ENCODE peak calls at places on chromosomes 1 and 21, in five cellular contexts. C is GM20000; H is progenitor cell of endocrine pancreas; J is CD8-positive, alpha-beta T cell; B is NCI-H2081. O is an unnamed sample.

GRCh38 chr1:29196863-29197589 is 15.3 kb upstream of the SRSF4 start:
- DNase-seq in B (no peak), H (no peak), C (no peak), J (no peak), O (no peak)

GRCh38 chr1:15028117-15028516 is 125.4 kb upstream of the TMEM51 start:
- DNase-seq in B (no peak), H (no peak), J (no peak), C (no peak), O (no peak)

GRCh38 chr1:10341062-10341600 is 57.7 kb upstream of the PGD start:
- DNase-seq in H (no peak), B (no peak), J (no peak), C (no peak), O (no peak)

GRCh38 chr1:232629250-232630046 is 485 bp downstream of the SIPA1L2 start:
- DNase-seq in J (peak), C (peak), H (peak), B (peak), O (no peak)

GRCh38 chr1:20717452-20718342 is at the start of gene KIF17:
- DNase-seq in H (peak), J (peak), C (peak), B (peak), O (peak)

GRCh38 chr1:109787211-109787844 is 23.6 kb upstream of the EPS8L3 start:
- DNase-seq in B (no peak), H (no peak), J (no peak), C (no peak), O (no peak)

GRCh38 chr1:18602533-18603211 is 28.0 kb upstream of the PAX7 start:
- DNase-seq in B (no peak), H (no peak), C (no peak), J (no peak), O (no peak)

GRCh38 chr1:198915327-198916231 is 276.7 kb downstream of the PTPRC start:
- DNase-seq in C (no peak), B (no peak), J (no peak), H (no peak), O (no peak)

GRCh38 chr1:204484948-204485347 is 9.7 kb downstream of the PIK3C2B start:
- DNase-seq in B (no peak), C (no peak), J (no peak), H (no peak), O (no peak)

GRCh38 chr1:111938123-111938522 is 51.3 kb downstream of the KCND3 start:
- DNase-seq in H (no peak), C (no peak), B (no peak), J (no peak), O (peak)

GRCh38 chr1:182147136-182147815 is 85.8 kb upstream of the ZNF648 start:
- DNase-seq in H (no peak), B (no peak), J (no peak), C (peak), O (no peak)

GRCh38 chr1:69258842-69259241 is 308.9 kb upstream of the LRRC7 start:
- DNase-seq in H (no peak), B (no peak), C (no peak), J (no peak), O (peak)

GRCh38 chr1:58548381-58548780 is 1.9 kb upstream of the OMA1 start:
- DNase-seq in B (no peak), H (no peak), J (no peak), C (no peak), O (no peak)

GRCh38 chr1:67618285-67619018 is 66.5 kb upstream of the GADD45A start:
- DNase-seq in H (no peak), B (no peak), J (no peak), C (no peak), O (no peak)

GRCh38 chr1:184419734-184420161 is 32.9 kb downstream of the C1orf21 start:
- DNase-seq in B (no peak), H (no peak), C (no peak), J (no peak), O (no peak)

GRCh38 chr1:41412748-41413147 is 51.5 kb downstream of the FOXO6 start:
- DNase-seq in J (no peak), C (no peak), H (no peak), B (no peak), O (peak)

GRCh38 chr1:208714356-208714755 is 470.2 kb upstream of the PLXNA2 start:
- DNase-seq in C (no peak), B (no peak), H (no peak), J (no peak), O (no peak)

GRCh38 chr1:243628476-243628907 is 221.6 kb downstream of the AKT3 start:
- DNase-seq in H (no peak), J (no peak), C (no peak), B (no peak), O (no peak)

GRCh38 chr1:32250893-32251716 is at the start of gene LCK:
- DNase-seq in B (no peak), C (peak), J (peak), H (no peak), O (no peak)

GRCh38 chr1:234607091-234608025 is 2.6 kb downstream of the IRF2BP2 start:
- DNase-seq in J (peak), C (no peak), H (no peak), B (peak), O (no peak)

GRCh38 chr21:26164311-26164710 is 6.3 kb downstream of the APP start:
- DNase-seq in H (no peak), J (no peak), C (no peak), B (no peak), O (no peak)

GRCh38 chr21:41861255-41861654 is 17.9 kb downstream of the PRDM15 start:
- DNase-seq in B (no peak), C (no peak), J (no peak), H (no peak), O (no peak)

GRCh38 chr1:118254483-118254882 is 69.5 kb upstream of the SPAG17 start:
- DNase-seq in J (no peak), B (no peak), C (no peak), H (no peak), O (no peak)

GRCh38 chr1:6962956-6963915 is 178.0 kb downstream of the CAMTA1 start:
- DNase-seq in B (no peak), H (peak), C (peak), J (peak), O (peak)

GRCh38 chr1:9302745-9303524 is 10.2 kb downstream of the SPSB1 start:
- DNase-seq in B (no peak), C (no peak), J (no peak), H (no peak), O (peak)

GRCh38 chr1:18109756-18110597 is 2.4 kb downstream of the IGSF21 start:
- DNase-seq in B (no peak), C (peak), J (no peak), H (peak), O (peak)

GRCh38 chr1:18440385-18441226 is 40.1 kb upstream of the KLHDC7A start:
- DNase-seq in C (no peak), H (no peak), J (no peak), B (no peak), O (no peak)

GRCh38 chr1:26702680-26703038 is 6.8 kb downstream of the ARID1A start:
- DNase-seq in H (no peak), B (no peak), C (no peak), J (no peak), O (no peak)

GRCh38 chr1:201495447-201496295 is 11.3 kb downstream of the CSRP1 start:
- DNase-seq in B (peak), C (no peak), H (no peak), J (no peak), O (peak)

GRCh38 chr1:237864338-237865244 is 26.1 kb downstream of the ZP4 start:
- DNase-seq in J (no peak), B (peak), H (peak), C (peak), O (peak)

GRCh38 chr1:201391225-201391624 is 7.9 kb downstream of the LAD1 start:
- DNase-seq in C (no peak), J (no peak), H (no peak), B (no peak), O (no peak)